ENCODE peak calls at places on chromosomes 13 and 19, in seven cellular contexts. V is non-pigmented ciliary epithelial cell, S is endodermal cell, A is NCI-H748 treated with DMSO at 0.1 percent for 48 hours, Z is DMS53, C is amniotic epithelial cell, Y is HTR-8/SVneo. T is an unnamed sample.

GRCh38 chr19:45311640-45312039 is 11.0 kb downstream of the CKM start:
- DNase-seq in V (no peak), S (peak; percentile 55), A (no peak), Z (peak; percentile 28), C (no peak), Y (no peak), T (no peak)

GRCh38 chr19:16403151-16403977 is 68.4 kb downstream of the EPS15L1 start:
- DNase-seq in V (no peak), S (no peak), A (no peak), Z (no peak), C (no peak), Y (no peak), T (no peak)

GRCh38 chr19:19637523-19638251 is 5.8 kb downstream of the GMIP start:
- DNase-seq in V (no peak), S (peak; percentile 93), A (no peak), Z (no peak), C (no peak), Y (no peak), T (peak; percentile 52)

GRCh38 chr19:15577184-15577771 is 37.7 kb upstream of the CYP4F8 start:
- DNase-seq in V (no peak), S (peak; percentile 48), A (no peak), Z (no peak), C (no peak), Y (no peak), T (no peak)

GRCh38 chr13:26971990-26972888 is 199.4 kb downstream of the USP12 start:
- DNase-seq in V (no peak), S (peak; percentile 90), A (peak; percentile 97), Z (peak; percentile 99), C (peak; percentile 45), Y (no peak), T (peak; percentile 50)

GRCh38 chr19:3813473-3814392 is 27.6 kb upstream of the MATK start:
- DNase-seq in V (no peak), S (peak; percentile 34), A (no peak), Z (no peak), C (no peak), Y (no peak), T (no peak)

GRCh38 chr19:37329686-37330085 is 41.2 kb upstream of the ZNF527 start:
- DNase-seq in V (no peak), S (peak; percentile 76), A (no peak), Z (peak; percentile 73), C (peak; percentile 19), Y (no peak), T (no peak)

GRCh38 chr13:84127597-84128128 is 245.4 kb upstream of the SLITRK1 start:
- DNase-seq in V (no peak), S (no peak), A (no peak), Z (no peak), C (no peak), Y (no peak), T (no peak)

GRCh38 chr13:52809310-52809769 is 39.1 kb downstream of the PCDH8 start:
- DNase-seq in V (peak; percentile 30), S (peak; percentile 93), A (peak; percentile 84), Z (peak; percentile 92), C (peak; percentile 51), Y (peak; percentile 42), T (peak; percentile 77)

GRCh38 chr13:31540316-31540715 is 199.0 kb upstream of the RXFP2 start:
- DNase-seq in V (no peak), S (no peak), A (no peak), Z (peak; percentile 42), C (no peak), Y (no peak), T (no peak)

GRCh38 chr19:44648536-44649370 is 5.0 kb downstream of the PVR start:
- DNase-seq in V (no peak), S (no peak), A (no peak), Z (no peak), C (peak; percentile 48), Y (no peak), T (no peak)

GRCh38 chr19:12757544-12758274 is 6.1 kb downstream of the BEST2 start:
- DNase-seq in V (no peak), S (peak; percentile 96), A (peak; percentile 44), Z (peak; percentile 87), C (peak; percentile 51), Y (no peak), T (peak; percentile 63)

GRCh38 chr19:18928018-18928805 is 8.7 kb downstream of the DDX49 start:
- DNase-seq in V (no peak), S (no peak), A (no peak), Z (no peak), C (no peak), Y (no peak), T (no peak)

GRCh38 chr19:33683881-33684549 is 62.3 kb downstream of the CHST8 start:
- DNase-seq in V (peak; percentile 3), S (peak; percentile 95), A (no peak), Z (peak; percentile 18), C (no peak), Y (peak; percentile 56), T (peak; percentile 55)

GRCh38 chr19:42989851-42990250 is 36.4 kb downstream of the PSG11 start:
- DNase-seq in V (no peak), S (no peak), A (peak; percentile 87), Z (peak; percentile 53), C (no peak), Y (no peak), T (no peak)

GRCh38 chr19:10846500-10847202 is 1.6 kb upstream of the C19orf38 start:
- DNase-seq in V (no peak), S (no peak), A (no peak), Z (no peak), C (no peak), Y (no peak), T (no peak)

GRCh38 chr13:85241045-85241444 is 558.2 kb downstream of the SLITRK6 start:
- DNase-seq in V (no peak), S (no peak), A (no peak), Z (peak; percentile 11), C (peak; percentile 6), Y (no peak), T (no peak)

GRCh38 chr13:23433171-23434153 is at the start of gene SACS:
- DNase-seq in V (no peak), S (peak; percentile 94), A (peak; percentile 90), Z (peak; percentile 77), C (peak; percentile 31), Y (peak; percentile 28), T (peak; percentile 64)

GRCh38 chr13:111642156-111642767 is 321.8 kb downstream of the TEX29 start:
- DNase-seq in V (no peak), S (peak; percentile 31), A (no peak), Z (no peak), C (no peak), Y (no peak), T (no peak)

GRCh38 chr13:21749410-21749809 is 78.5 kb downstream of the FGF9 start:
- DNase-seq in V (peak; percentile 60), S (no peak), A (no peak), Z (no peak), C (peak; percentile 78), Y (no peak), T (no peak)

GRCh38 chr19:46423194-46423593 is 5.5 kb downstream of the PNMA8C start:
- DNase-seq in V (no peak), S (no peak), A (no peak), Z (no peak), C (peak; percentile 69), Y (no peak), T (no peak)

GRCh38 chr19:49161987-49162386 is 4.4 kb downstream of the TRPM4 start:
- DNase-seq in V (no peak), S (no peak), A (no peak), Z (no peak), C (no peak), Y (no peak), T (no peak)

GRCh38 chr13:113967206-113967720 is 6.6 kb downstream of the C13orf46 start:
- DNase-seq in V (no peak), S (no peak), A (no peak), Z (no peak), C (no peak), Y (no peak), T (no peak)

GRCh38 chr19:46660008-46660517 is 919 bp downstream of the DACT3 start:
- DNase-seq in V (no peak), S (peak; percentile 86), A (no peak), Z (peak; percentile 42), C (no peak), Y (no peak), T (no peak)

GRCh38 chr13:111577956-111578595 is 257.6 kb downstream of the TEX29 start:
- DNase-seq in V (no peak), S (no peak), A (no peak), Z (no peak), C (no peak), Y (no peak), T (no peak)

GRCh38 chr19:55005684-55006488 is 32.2 kb downstream of the GP6 start:
- DNase-seq in V (peak; percentile 19), S (peak; percentile 88), A (peak; percentile 97), Z (peak; percentile 60), C (peak; percentile 52), Y (peak; percentile 51), T (no peak)

GRCh38 chr13:44764334-44764733 is 188.2 kb upstream of the TSC22D1 start:
- DNase-seq in V (no peak), S (no peak), A (no peak), Z (no peak), C (no peak), Y (no peak), T (no peak)

T was measured in iPS DF 6.9.